ENCODE peak calls at places on chromosomes 3 and 15, in four cellular contexts. F is HEK293T, Y is HepG2, N is GM12878. B is an unnamed sample.

GRCh38 chr3:166284994-166285393 is 447.8 kb upstream of the BCHE start:
- DNase-seq in Y (no peak), F (no peak), N (no peak), B (peak)

GRCh38 chr3:134255399-134255798 is 4.7 kb upstream of the RYK start:
- DNase-seq in N (no peak), Y (no peak), F (no peak), B (no peak)

GRCh38 chr3:9035473-9035872 is 72.2 kb upstream of the RAD18 start:
- DNase-seq in Y (no peak), F (no peak), N (no peak), B (no peak)

GRCh38 chr3:103126111-103126510 is 691.3 kb downstream of the ZPLD1 start:
- DNase-seq in F (no peak), Y (no peak), N (peak), B (no peak)

GRCh38 chr3:39025222-39025970 is 26.3 kb downstream of the SCN11A start:
- DNase-seq in Y (no peak), F (no peak), N (no peak), B (no peak)

GRCh38 chr15:52227456-52227855 is 36.3 kb upstream of the GNB5 start:
- DNase-seq in Y (peak), N (peak), F (peak), B (peak)

GRCh38 chr3:95609411-95609810 is 1205.0 kb upstream of the EPHA6 start:
- DNase-seq in F (no peak), Y (no peak), N (no peak), B (no peak)

GRCh38 chr3:53169045-53169831 is 8.2 kb downstream of the PRKCD start:
- DNase-seq in Y (peak), F (no peak), N (no peak), B (no peak)

GRCh38 chr3:127043731-127044510 is 61.0 kb downstream of the PLXNA1 start:
- DNase-seq in Y (no peak), N (no peak), F (no peak), B (no peak)

GRCh38 chr3:128297401-128298138 is 144.3 kb downstream of the EEFSEC start:
- DNase-seq in F (no peak), Y (no peak), N (no peak), B (no peak)

GRCh38 chr15:67895237-67895636 is 55.4 kb upstream of the RNU6-1 start:
- DNase-seq in Y (no peak), F (no peak), N (no peak), B (no peak)

GRCh38 chr3:170033489-170033888 is 4.3 kb upstream of the GPR160 start:
- DNase-seq in F (no peak), N (no peak), Y (no peak), B (no peak)

GRCh38 chr15:87269566-87269965 is 987.0 kb downstream of the NTRK3 start:
- DNase-seq in N (no peak), Y (no peak), F (no peak), B (no peak)

GRCh38 chr3:127744216-127744815 is 71.6 kb downstream of the ABTB1 start:
- DNase-seq in F (no peak), Y (no peak), N (no peak), B (no peak)

GRCh38 chr3:149934524-149934923 is 36.2 kb downstream of the PFN2 start:
- DNase-seq in N (no peak), F (no peak), Y (no peak), B (no peak)

GRCh38 chr3:122533931-122534334 is 19.2 kb upstream of the KPNA1 start:
- DNase-seq in F (no peak), N (peak), Y (no peak), B (peak)

GRCh38 chr15:80895091-80895490 is 94.5 kb downstream of the MESD start:
- DNase-seq in Y (no peak), F (no peak), N (no peak), B (no peak)

GRCh38 chr15:55742498-55742926 is 440 bp downstream of the PRTG start:
- DNase-seq in Y (no peak), F (no peak), N (no peak), B (no peak)

GRCh38 chr3:18236726-18237125 is 188.4 kb downstream of the SATB1 start:
- DNase-seq in Y (no peak), N (no peak), F (no peak), B (no peak)

GRCh38 chr3:71801986-71802385 is 17.0 kb upstream of the PROK2 start:
- DNase-seq in Y (no peak), N (no peak), F (no peak), B (no peak)

GRCh38 chr3:48039487-48040190 is 23.4 kb upstream of the MAP4 start:
- DNase-seq in N (no peak), F (no peak), Y (peak), B (no peak)

GRCh38 chr15:82663186-82663600 is 16.0 kb upstream of the CPEB1 start:
- DNase-seq in F (peak), N (no peak), Y (peak), B (peak)

GRCh38 chr3:192516850-192517249 is 210.5 kb downstream of the FGF12 start:
- DNase-seq in N (no peak), F (no peak), Y (no peak), B (no peak)

GRCh38 chr3:152769523-152769922 is 65.4 kb upstream of the P2RY1 start:
- DNase-seq in F (no peak), N (no peak), Y (no peak), B (no peak)

GRCh38 chr3:165185707-165186327 is 10.4 kb downstream of the SLITRK3 start:
- DNase-seq in N (peak), F (peak), Y (peak), B (peak)

GRCh38 chr3:119579366-119580147 is at the start of gene ADPRH:
- DNase-seq in Y (no peak), F (peak), N (no peak), B (peak)

GRCh38 chr3:118292841-118293240 is 741.8 kb downstream of the IGSF11 start:
- DNase-seq in N (no peak), Y (no peak), F (no peak), B (no peak)

GRCh38 chr3:37031115-37031682 is 37.9 kb downstream of the MLH1 start:
- DNase-seq in Y (no peak), N (no peak), F (no peak), B (no peak)

GRCh38 chr3:143763568-143764162 is 84.6 kb downstream of the SLC9A9 start:
- DNase-seq in F (no peak), Y (no peak), N (no peak), B (no peak)

GRCh38 chr15:88378259-88378658 is 88.9 kb downstream of the MRPL46 start:
- DNase-seq in N (no peak), Y (no peak), F (no peak), B (no peak)

DNA sequence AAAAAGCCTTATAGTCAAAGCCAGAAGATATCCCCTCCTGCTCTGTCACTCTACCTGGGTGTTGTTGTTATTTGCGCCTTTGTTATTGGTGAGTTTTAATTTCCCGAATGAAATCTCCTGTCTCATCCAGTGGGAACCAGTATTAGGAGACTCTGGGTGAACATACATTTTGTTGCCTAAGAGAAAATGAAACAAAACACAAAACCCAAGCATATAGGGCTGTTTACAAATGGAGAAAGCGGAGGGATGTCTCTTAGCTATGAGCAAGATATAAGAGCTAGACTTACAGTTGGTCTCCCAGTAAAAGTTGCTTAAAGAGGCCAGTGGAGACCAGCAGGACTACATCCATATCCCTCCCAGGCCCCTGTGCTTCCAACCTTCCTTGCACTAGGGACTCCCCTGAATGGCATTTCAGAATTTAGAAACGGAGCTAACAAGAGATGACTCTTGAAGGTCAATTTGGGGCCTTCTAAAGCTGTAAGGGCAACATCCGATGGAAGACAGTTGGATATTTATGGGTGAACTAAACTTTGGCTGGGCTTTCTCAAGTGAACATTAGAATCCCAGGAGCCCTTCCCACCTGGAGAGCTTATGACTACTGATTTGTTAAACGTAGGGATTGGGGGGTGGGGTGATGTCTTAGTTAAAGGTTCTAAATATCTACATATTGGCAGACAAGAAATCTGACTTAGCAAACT is 2.7 kb downstream of the EOMES start:
- DNase-seq in N (no peak), Y (no peak), F (no peak), B (no peak)
- TF ChIP-seq TARDBP in N (no peak), Y (no peak), F (no peak), B (no peak)

DNA sequence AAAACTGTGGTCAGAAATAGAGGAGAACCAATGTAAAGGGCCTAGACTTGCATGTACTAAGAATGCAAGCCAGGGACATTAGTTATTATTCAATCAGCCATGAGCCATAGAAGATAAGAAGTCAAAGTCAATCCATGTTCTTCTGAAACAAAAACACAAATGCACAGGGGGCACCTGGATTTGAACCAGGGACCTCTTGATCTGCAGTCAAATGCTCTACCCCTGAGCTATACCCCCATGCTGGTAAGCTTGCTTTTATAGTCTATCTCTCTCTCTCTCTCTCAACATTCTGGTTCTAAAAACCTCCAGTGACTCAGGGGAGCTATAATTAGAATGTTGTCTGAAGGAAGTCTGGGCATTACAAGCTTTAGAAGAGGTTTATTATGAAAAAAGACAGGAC is 85.6 kb upstream of the ACP3 start:
- DNase-seq in F (no peak), Y (no peak), N (no peak), B (no peak)
- TF ChIP-seq TARDBP in F (no peak), Y (no peak), N (no peak), B (no peak)

GRCh38 chr3:70647823-70648222 is 335.4 kb upstream of the MDFIC2 start:
- DNase-seq in F (no peak), N (no peak), Y (no peak), B (no peak)

DNA sequence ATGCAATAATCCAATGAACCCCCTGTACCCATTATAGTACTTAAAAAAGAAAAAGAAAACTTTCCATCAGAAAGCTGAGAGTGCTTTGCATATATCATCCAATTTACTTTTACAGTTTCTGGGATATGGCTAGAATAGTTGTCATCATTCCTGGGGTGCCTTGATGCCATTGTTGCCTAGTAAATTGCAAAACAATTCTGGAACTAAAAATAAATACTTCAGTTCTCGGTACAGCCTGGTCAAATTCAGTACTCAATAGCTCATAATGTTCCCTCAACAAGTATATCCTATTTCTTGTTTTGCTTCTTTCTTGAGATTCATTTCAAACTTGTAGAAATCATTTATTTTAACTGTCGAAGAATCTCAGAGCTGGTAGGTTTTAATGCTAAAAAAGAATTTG is 334.7 kb upstream of the MDFIC2 start:
- DNase-seq in F (no peak), N (no peak), Y (no peak), B (no peak)
- TF ChIP-seq TARDBP in F (no peak), N (no peak), Y (no peak), B (no peak)

GRCh38 chr3:11627612-11628011 is 16.1 kb downstream of the VGLL4 start:
- DNase-seq in Y (no peak), F (no peak), N (no peak), B (no peak)
- TF ChIP-seq TARDBP in Y (no peak), F (no peak), N (no peak), B (no peak)

GRCh38 chr3:61008168-61008737 is 243.0 kb downstream of the FHIT start:
- DNase-seq in N (no peak), F (no peak), Y (no peak), B (no peak)
- TF ChIP-seq TARDBP in N (no peak), F (no peak), Y (no peak), B (no peak)

GRCh38 chr3:174439621-174440349 is 419.3 kb upstream of the NAALADL2 start:
- DNase-seq in Y (peak), N (no peak), F (no peak), B (no peak)
- TF ChIP-seq TARDBP in Y (no peak), N (no peak), F (no peak), B (no peak)

GRCh38 chr3:29337565-29337964 is 56.7 kb downstream of the RBMS3 start:
- DNase-seq in N (no peak), Y (no peak), F (no peak), B (no peak)
- TF ChIP-seq TARDBP in N (no peak), Y (no peak), F (no peak), B (no peak)

DNA sequence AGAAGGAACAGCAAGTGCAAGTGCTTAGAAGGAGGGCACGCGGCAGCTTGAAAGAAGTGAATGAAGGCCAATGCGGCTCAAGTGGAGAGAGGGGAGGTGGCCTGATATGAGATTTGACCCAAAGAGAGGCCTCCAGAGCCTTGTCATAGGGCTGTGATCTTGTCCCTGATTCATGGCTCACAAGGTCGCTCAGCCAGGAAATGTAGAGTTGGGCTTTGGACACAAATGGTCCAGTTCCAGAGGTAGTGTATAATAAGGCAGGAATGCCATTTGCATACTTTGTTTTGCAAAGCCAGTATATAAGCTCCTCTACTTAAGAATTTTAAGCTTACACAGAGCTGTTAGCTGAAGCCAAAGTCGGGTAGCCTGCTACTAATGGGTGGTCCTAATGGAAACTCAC is 33.7 kb downstream of the HGD start:
- DNase-seq in Y (no peak), F (no peak), N (no peak), B (no peak)
- TF ChIP-seq TARDBP in Y (no peak), F (no peak), N (no peak), B (no peak)

DNA sequence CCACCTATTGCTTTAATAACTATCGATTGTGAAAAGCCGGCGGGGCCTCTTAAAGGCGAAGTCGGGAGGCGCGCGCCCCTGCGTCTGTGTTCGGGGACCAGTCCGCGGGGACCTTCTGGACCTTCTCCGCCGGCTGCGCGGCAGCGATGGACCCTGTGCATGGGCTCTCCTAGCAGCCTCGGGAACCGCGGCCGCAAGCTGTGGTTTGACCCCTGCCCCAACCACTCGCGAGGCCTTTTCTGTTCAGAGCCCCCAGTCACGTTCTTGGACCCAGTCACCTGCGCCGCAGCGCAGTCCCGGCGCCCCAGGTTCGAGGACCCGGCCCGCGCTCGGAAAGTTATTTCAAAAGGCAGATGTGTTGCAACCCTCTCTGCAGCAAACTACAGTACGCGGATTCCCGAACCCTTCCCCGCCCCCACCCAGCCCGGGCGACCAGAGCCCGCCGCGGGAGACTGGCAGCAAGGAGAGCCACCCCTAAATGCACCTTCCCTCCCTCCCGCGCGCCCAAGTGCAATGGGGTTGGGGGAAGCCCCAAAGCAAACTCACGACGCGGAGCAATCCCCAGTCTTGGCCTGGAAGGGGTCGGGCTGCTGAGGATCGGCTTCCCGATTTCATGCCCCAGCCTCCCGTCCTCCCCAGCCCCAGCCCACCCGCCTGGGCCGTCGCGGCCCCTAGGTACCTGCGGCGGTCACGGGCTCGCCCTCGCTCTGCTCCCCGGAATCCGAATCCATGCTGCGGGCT is 671 bp downstream of the TNFAIP8L3 start:
- DNase-seq in N (no peak), Y (peak), F (peak), B (no peak)
- TF ChIP-seq TARDBP in N (no peak), Y (no peak), F (no peak), B (no peak)